ENCODE peak calls at places on chromosome 13, in nine cellular contexts. G is left ventricle myocardium inferior, N is A549, E is transverse colon, Q is adrenal gland, F is thoracic aorta, A is AG04450, S is breast epithelium, V is K562. B is an unnamed sample.

GRCh38 chr13:34159946-34160345 is 342.0 kb downstream of the RFC3 start:
- DNase-seq in S (no peak), V (no peak), F (no peak), N (no peak), E (no peak), A (no peak), G (no peak), Q (no peak), B (no peak)

GRCh38 chr13:30307194-30307965 is at the start of gene KATNAL1:
- DNase-seq in V (peak), F (peak), E (peak), Q (peak), G (peak), N (peak), A (no peak), S (peak), B (peak)

GRCh38 chr13:50149932-50150331 is 134.7 kb downstream of the KCNRG start:
- DNase-seq in V (peak), G (peak), A (no peak), N (no peak), F (no peak), Q (peak), E (no peak), S (no peak), B (peak)

GRCh38 chr13:95153647-95154405 is 147.4 kb downstream of the ABCC4 start:
- DNase-seq in F (no peak), N (no peak), Q (no peak), V (no peak), E (no peak), A (no peak), S (no peak), G (no peak), B (no peak)

GRCh38 chr13:36029171-36029570 is 102.0 kb downstream of the DCLK1 start:
- DNase-seq in A (no peak), S (no peak), V (no peak), E (no peak), F (no peak), G (no peak), Q (no peak), N (no peak), B (peak)

GRCh38 chr13:49502954-49503353 is 7.2 kb downstream of the PHF11 start:
- DNase-seq in F (no peak), N (no peak), E (peak), G (no peak), V (no peak), S (no peak), Q (peak), A (no peak), B (no peak)

GRCh38 chr13:106599875-106600797 is 32.2 kb upstream of the ARGLU1 start:
- DNase-seq in A (peak), G (no peak), E (no peak), S (no peak), V (no peak), N (no peak), Q (no peak), F (no peak), B (no peak)

GRCh38 chr13:79500829-79501228 is 19.9 kb downstream of the NDFIP2 start:
- DNase-seq in Q (no peak), V (no peak), A (no peak), E (no peak), S (no peak), N (no peak), G (no peak), F (no peak), B (no peak)

GRCh38 chr13:94280357-94280756 is 199.1 kb downstream of the DCT start:
- DNase-seq in G (no peak), V (no peak), Q (no peak), E (no peak), F (no peak), A (no peak), N (no peak), S (no peak), B (no peak)

GRCh38 chr13:27309967-27310598 is 39.5 kb downstream of the RASL11A start:
- DNase-seq in E (no peak), F (no peak), A (no peak), G (no peak), N (no peak), S (no peak), V (no peak), Q (no peak), B (no peak)

GRCh38 chr13:34847751-34848150 is 94.3 kb upstream of the NBEA start:
- DNase-seq in F (no peak), E (no peak), A (no peak), N (no peak), Q (no peak), G (no peak), V (no peak), S (no peak), B (no peak)

GRCh38 chr13:44739539-44739938 is 163.4 kb upstream of the TSC22D1 start:
- DNase-seq in A (no peak), G (no peak), V (no peak), Q (no peak), N (no peak), E (no peak), S (no peak), F (no peak), B (no peak)

GRCh38 chr13:39379667-39380655 is 223.0 kb downstream of the LHFPL6 start:
- DNase-seq in Q (no peak), G (no peak), E (no peak), N (no peak), V (no peak), S (no peak), F (no peak), A (no peak), B (no peak)

GRCh38 chr13:70391678-70392077 is 283.4 kb upstream of the KLHL1 start:
- DNase-seq in N (no peak), F (no peak), G (no peak), E (peak), V (no peak), S (no peak), Q (no peak), A (no peak), B (no peak)

GRCh38 chr13:106533940-106534843 is 1.3 kb downstream of the EFNB2 start:
- DNase-seq in A (peak), S (no peak), E (peak), Q (peak), V (no peak), N (no peak), G (peak), F (no peak), B (peak)

GRCh38 chr13:110559986-110560385 is 1.5 kb downstream of the RAB20 start:
- DNase-seq in Q (no peak), E (no peak), G (no peak), A (no peak), V (no peak), N (no peak), F (no peak), S (no peak), B (no peak)

GRCh38 chr13:86383561-86383960 is 584.3 kb upstream of the SLITRK6 start:
- DNase-seq in F (no peak), A (no peak), Q (no peak), V (no peak), E (no peak), G (no peak), N (no peak), S (no peak), B (no peak)

GRCh38 chr13:102128216-102128800 is 273.5 kb downstream of the FGF14 start:
- DNase-seq in G (no peak), Q (no peak), F (no peak), S (no peak), N (no peak), A (no peak), E (no peak), V (no peak), B (no peak)

GRCh38 chr13:48043789-48044503 is 6.4 kb downstream of the NUDT15 start:
- DNase-seq in V (no peak), A (peak), S (no peak), N (no peak), E (no peak), Q (no peak), F (no peak), G (no peak), B (no peak)

GRCh38 chr13:82356667-82357066 is 1525.6 kb downstream of the SLITRK1 start:
- DNase-seq in V (no peak), F (no peak), G (no peak), N (no peak), E (no peak), Q (no peak), S (no peak), A (no peak), B (no peak)

GRCh38 chr13:52765991-52766390 is 26.4 kb upstream of the CNMD start:
- DNase-seq in F (no peak), E (no peak), Q (no peak), G (no peak), N (no peak), S (no peak), V (no peak), A (no peak), B (no peak)

GRCh38 chr13:97295279-97296182 is 73.4 kb downstream of the MBNL2 start:
- DNase-seq in A (peak), E (no peak), N (peak), F (no peak), S (no peak), V (no peak), Q (no peak), G (no peak), B (no peak)

GRCh38 chr13:66660013-66660804 is 569.9 kb downstream of the PCDH9 start:
- DNase-seq in Q (no peak), N (no peak), F (no peak), A (no peak), S (no peak), E (no peak), G (no peak), V (no peak), B (no peak)

GRCh38 chr13:49298903-49299605 is 51.3 kb downstream of the CDADC1 start:
- DNase-seq in A (no peak), S (peak), F (no peak), Q (no peak), N (no peak), V (no peak), E (no peak), G (no peak), B (peak)

GRCh38 chr13:33678906-33679657 is 138.9 kb upstream of the RFC3 start:
- DNase-seq in A (no peak), E (peak), V (peak), Q (peak), N (peak), S (peak), G (peak), F (peak), B (no peak)

GRCh38 chr13:80337011-80337688 is 3.8 kb downstream of the SPRY2 start:
- DNase-seq in Q (no peak), V (no peak), G (no peak), F (no peak), S (no peak), E (peak), A (no peak), N (no peak), B (peak)

GRCh38 chr13:113861433-113862030 is 2.3 kb downstream of the GAS6 start:
- DNase-seq in E (no peak), V (no peak), G (no peak), Q (peak), S (peak), A (no peak), N (no peak), F (no peak), B (no peak)

GRCh38 chr13:113860579-113861432 is 3.1 kb downstream of the GAS6 start:
- DNase-seq in Q (peak), G (no peak), A (no peak), E (peak), S (peak), F (no peak), V (peak), N (no peak), B (no peak)

GRCh38 chr13:113863511-113864302 is at the start of gene GAS6:
- DNase-seq in N (peak), G (peak), V (peak), F (no peak), A (no peak), S (peak), E (peak), Q (peak), B (no peak)

GRCh38 chr13:113862766-113863510 is 938 bp downstream of the GAS6 start:
- DNase-seq in Q (peak), A (no peak), S (peak), V (peak), N (peak), F (no peak), E (peak), G (peak), B (no peak)

DNA sequence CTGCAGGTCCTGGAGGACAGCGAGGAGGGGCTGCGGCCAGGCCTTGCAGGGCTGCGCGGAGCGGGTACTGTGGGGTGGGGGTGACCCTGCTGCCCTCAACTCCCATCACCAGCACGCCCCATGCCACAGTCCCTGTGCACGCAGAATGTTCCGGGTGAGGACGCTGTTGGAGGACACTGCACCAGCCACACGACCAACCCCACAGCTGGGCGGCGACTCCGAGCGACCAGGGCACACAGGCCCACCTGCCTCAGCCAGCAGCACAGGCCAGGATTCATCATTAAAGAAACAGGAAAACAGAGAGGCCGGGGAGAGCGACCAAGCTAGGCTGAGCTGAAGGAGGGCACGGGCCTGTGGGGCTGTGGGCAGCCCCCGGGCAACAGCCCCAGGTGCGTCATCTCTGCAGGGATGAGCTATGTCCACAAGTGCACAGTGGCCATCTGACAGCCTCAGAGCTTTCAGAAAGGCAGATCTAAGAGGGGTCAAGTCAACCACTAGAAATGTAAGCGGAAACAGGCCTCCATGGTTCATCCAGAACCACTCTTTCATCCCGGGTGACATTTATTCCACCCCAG is 1.6 kb downstream of the GAS6 start:
- DNase-seq in G (no peak), E (no peak), S (peak), N (no peak), F (no peak), Q (peak), A (no peak), V (no peak), B (no peak)
- H3K27ac ChIP-seq in G (peak), E (peak), S (peak), N (no peak), F (peak), Q (no peak), A (peak), V (no peak), B (no peak)

GRCh38 chr13:41019578-41020347 is 647 bp upstream of the ELF1 start:
- DNase-seq in F (no peak), E (no peak), S (no peak), V (no peak), Q (no peak), G (no peak), A (no peak), N (no peak), B (no peak)
- H3K27ac ChIP-seq in F (no peak), E (peak), S (peak), V (peak), Q (no peak), G (peak), A (no peak), N (peak), B (no peak)

GRCh38 chr13:46553521-46553885 is 533 bp downstream of the LRCH1 start:
- DNase-seq in S (no peak), G (no peak), E (no peak), A (no peak), V (peak), Q (peak), N (no peak), F (no peak), B (no peak)

GRCh38 chr13:46552302-46552680 is 679 bp upstream of the LRCH1 start:
- DNase-seq in A (no peak), V (no peak), S (no peak), N (no peak), E (peak), F (no peak), Q (no peak), G (no peak), B (peak)

GRCh38 chr13:46553886-46554855 is 1.2 kb downstream of the LRCH1 start:
- DNase-seq in F (peak), A (no peak), S (peak), E (peak), N (peak), Q (peak), G (peak), V (peak), B (peak)

GRCh38 chr13:46551410-46552301 is 1.3 kb upstream of the LRCH1 start:
- DNase-seq in N (peak), E (peak), F (peak), S (peak), A (no peak), V (peak), Q (peak), G (peak), B (peak)

GRCh38 chr13:46552888-46553520 is at the start of gene LRCH1:
- DNase-seq in V (peak), E (peak), Q (peak), S (peak), F (peak), A (no peak), G (peak), N (peak), B (peak)
- H3K27ac ChIP-seq in V (peak), E (peak), Q (peak), S (peak), F (peak), A (peak), G (peak), N (peak), B (peak)

DNA sequence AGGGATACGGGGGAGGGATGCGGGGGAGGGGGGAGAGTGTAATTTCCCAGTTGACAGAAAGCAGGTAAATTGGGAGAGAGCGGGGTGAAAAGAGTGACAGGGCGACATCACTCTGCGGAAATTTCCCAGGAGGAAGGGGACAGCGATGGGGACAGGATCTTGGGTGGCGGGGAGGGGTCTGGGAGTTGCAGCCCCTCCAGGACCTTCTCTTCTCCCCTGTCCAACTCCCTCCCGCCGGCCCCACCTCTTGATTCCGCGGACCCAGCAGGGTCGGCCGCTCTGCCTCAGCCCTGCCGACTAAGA is 107.9 kb upstream of the DOCK9 start:
- DNase-seq in Q (no peak), V (no peak), S (no peak), E (no peak), F (no peak), N (no peak), G (no peak), A (no peak), B (no peak)
- H3K27ac ChIP-seq in Q (no peak), V (no peak), S (peak), E (peak), F (peak), N (peak), G (peak), A (no peak), B (no peak)

B was measured in SJCRH30.